ENCODE peak calls at places on chromosomes 6 and 20, in seven cellular contexts. U is NB4, X is SK-N-SH, P is endodermal cell, I is bronchial epithelial cell, C is fibroblast of lung, A is GM23248. R is an unnamed sample.

GRCh38 chr6:52303178-52303577 is 18.6 kb upstream of the MCM3 start:
- DNase-seq in U (no peak), X (no peak), P (no peak), I (no peak), C (no peak), A (no peak), R (no peak)

GRCh38 chr6:35008858-35009257 is 119.8 kb downstream of the ANKS1A start:
- DNase-seq in U (no peak), X (no peak), P (no peak), I (no peak), C (no peak), A (no peak), R (no peak)

GRCh38 chr20:60921021-60921622 is 330.9 kb upstream of the CDH4 start:
- DNase-seq in U (no peak), X (no peak), P (peak), I (no peak), C (peak), A (no peak), R (no peak)

GRCh38 chr6:14149053-14149746 is 31.6 kb downstream of the CD83 start:
- DNase-seq in U (no peak), X (no peak), P (no peak), I (no peak), C (no peak), A (no peak), R (no peak)

GRCh38 chr20:39983183-39983582 is 705.9 kb downstream of the MAFB start:
- DNase-seq in U (no peak), X (no peak), P (no peak), I (peak), C (no peak), A (no peak), R (no peak)

GRCh38 chr6:157017861-157018260 is 240.7 kb downstream of the ARID1B start:
- DNase-seq in U (peak), X (no peak), P (no peak), I (peak), C (no peak), A (peak), R (peak)

GRCh38 chr20:57522380-57522973 is 2.5 kb downstream of the CTCFL start:
- DNase-seq in U (no peak), X (no peak), P (no peak), I (no peak), C (no peak), A (no peak), R (no peak)

GRCh38 chr20:35199696-35200095 is 26.8 kb upstream of the MMP24 start:
- DNase-seq in U (no peak), X (no peak), P (no peak), I (peak), C (peak), A (peak), R (no peak)

GRCh38 chr6:155883741-155884140 is 428.1 kb upstream of the NOX3 start:
- DNase-seq in U (no peak), X (no peak), P (no peak), I (peak), C (peak), A (peak), R (no peak)

GRCh38 chr20:1973921-1974440 is 19.9 kb downstream of the PDYN start:
- DNase-seq in U (no peak), X (no peak), P (peak), I (no peak), C (no peak), A (no peak), R (no peak)

GRCh38 chr6:152685819-152686218 is 11.9 kb upstream of the MYCT1 start:
- DNase-seq in U (no peak), X (no peak), P (no peak), I (no peak), C (no peak), A (no peak), R (no peak)

GRCh38 chr20:64044484-64045247 is 4.8 kb downstream of the SOX18 start:
- DNase-seq in U (no peak), X (no peak), P (peak), I (peak), C (peak), A (peak), R (no peak)

GRCh38 chr6:6004147-6004995 is 2.4 kb downstream of the NRN1 start:
- DNase-seq in U (no peak), X (peak), P (peak), I (no peak), C (no peak), A (peak), R (no peak)

GRCh38 chr20:15387228-15387627 is 1049.8 kb upstream of the FLRT3 start:
- DNase-seq in U (no peak), X (no peak), P (no peak), I (no peak), C (no peak), A (no peak), R (no peak)

GRCh38 chr6:6588064-6588923 is at the start of gene LY86:
- DNase-seq in U (peak), X (no peak), P (no peak), I (no peak), C (no peak), A (no peak), R (no peak)

GRCh38 chr20:7161690-7162089 is 394.2 kb downstream of the BMP2 start:
- DNase-seq in U (peak), X (peak), P (peak), I (peak), C (peak), A (peak), R (no peak)

GRCh38 chr20:37528442-37529213 is 952 bp upstream of the BLCAP start:
- DNase-seq in U (no peak), X (no peak), P (peak), I (peak), C (peak), A (peak), R (no peak)

GRCh38 chr6:51644426-51644825 is 443.0 kb downstream of the PKHD1 start:
- DNase-seq in U (no peak), X (no peak), P (no peak), I (peak), C (peak), A (no peak), R (peak)

GRCh38 chr20:38434310-38434741 is 802 bp downstream of the SNHG17 start:
- DNase-seq in U (peak), X (peak), P (peak), I (no peak), C (peak), A (peak), R (no peak)

GRCh38 chr20:32326507-32326851 is 31.7 kb upstream of the ASXL1 start:
- DNase-seq in U (no peak), X (no peak), P (no peak), I (peak), C (peak), A (no peak), R (no peak)

GRCh38 chr6:129393659-129394058 is 316.3 kb downstream of the ARHGAP18 start:
- DNase-seq in U (peak), X (no peak), P (no peak), I (no peak), C (no peak), A (no peak), R (no peak)

GRCh38 chr6:3392059-3392458 is 64.8 kb downstream of the SLC22A23 start:
- DNase-seq in U (no peak), X (no peak), P (no peak), I (no peak), C (no peak), A (no peak), R (no peak)

GRCh38 chr6:16769131-16769985 is 8.1 kb upstream of the ATXN1 start:
- DNase-seq in U (peak), X (no peak), P (peak), I (peak), C (peak), A (peak), R (no peak)
- H3K4me3 ChIP-seq in U (no peak), X (no peak), P (no peak), I (no peak), C (no peak), A (peak), R (no peak)

GRCh38 chr20:45470262-45470931 is 844 bp downstream of the WFDC2 start:
- DNase-seq in U (peak), X (peak), P (peak), I (no peak), C (peak), A (peak), R (no peak)
- H3K4me3 ChIP-seq in U (peak), X (peak), P (peak), I (peak), C (peak), A (peak), R (peak)

DNA sequence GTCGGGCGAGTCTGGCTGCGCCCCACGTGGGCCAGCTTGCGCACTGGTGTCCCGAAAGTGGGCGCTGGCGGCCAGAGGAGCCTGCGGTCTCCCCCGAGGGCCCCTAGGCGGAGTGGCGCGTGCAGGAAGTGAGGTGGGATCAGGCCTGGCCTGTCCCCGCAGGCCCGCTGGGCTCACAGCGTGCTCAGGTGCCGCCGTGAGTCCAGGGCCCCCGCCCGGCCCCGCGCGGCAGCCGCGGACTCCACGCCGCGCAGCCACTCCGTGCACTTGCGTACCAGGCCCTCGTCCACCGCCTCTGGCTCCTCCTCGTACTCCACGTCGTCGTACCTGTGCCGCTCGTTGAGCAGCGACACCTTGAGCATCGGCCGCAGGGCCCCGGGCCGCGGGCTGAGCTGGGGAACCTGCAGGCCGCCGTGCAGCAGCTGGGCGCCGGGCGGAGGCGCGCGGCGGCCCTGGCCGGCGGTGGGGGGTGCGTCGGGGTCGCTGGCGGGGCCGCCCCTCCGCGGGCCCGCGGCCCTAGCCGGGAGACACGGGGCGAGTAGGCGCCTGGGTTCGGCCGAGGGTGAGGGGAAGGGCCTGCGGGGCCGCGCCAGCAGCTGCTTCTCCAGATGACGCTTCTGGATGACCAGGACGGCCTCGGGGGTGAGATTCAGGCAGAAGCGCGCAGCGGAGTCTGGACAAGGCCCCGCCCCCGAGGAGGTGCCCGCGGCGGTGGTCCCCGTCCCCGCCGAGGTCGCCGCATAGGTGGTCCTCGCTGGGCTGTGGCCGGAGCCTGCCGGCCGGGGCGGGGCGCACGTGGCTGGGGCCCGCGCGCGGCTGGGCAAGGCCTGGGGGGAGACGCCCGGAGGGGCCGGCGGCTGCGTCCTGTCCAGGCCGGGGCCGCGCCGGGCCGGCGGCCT is 861 bp downstream of the PRR18 start:
- DNase-seq in U (no peak), X (peak), P (peak), I (no peak), C (peak), A (peak), R (no peak)
- H3K4me3 ChIP-seq in U (no peak), X (peak), P (no peak), I (peak), C (no peak), A (peak), R (peak)

GRCh38 chr6:137709424-137710281 is 157.4 kb upstream of the TNFAIP3 start:
- DNase-seq in U (no peak), X (no peak), P (no peak), I (peak), C (peak), A (peak), R (no peak)

GRCh38 chr6:137707038-137707589 is 159.9 kb upstream of the TNFAIP3 start:
- DNase-seq in U (no peak), X (no peak), P (no peak), I (no peak), C (no peak), A (no peak), R (no peak)

GRCh38 chr6:137706065-137706422 is 161.0 kb upstream of the TNFAIP3 start:
- DNase-seq in U (no peak), X (no peak), P (no peak), I (no peak), C (no peak), A (no peak), R (no peak)

GRCh38 chr6:137708481-137708880 is 158.6 kb upstream of the TNFAIP3 start:
- DNase-seq in U (no peak), X (no peak), P (no peak), I (no peak), C (no peak), A (no peak), R (no peak)

DNA sequence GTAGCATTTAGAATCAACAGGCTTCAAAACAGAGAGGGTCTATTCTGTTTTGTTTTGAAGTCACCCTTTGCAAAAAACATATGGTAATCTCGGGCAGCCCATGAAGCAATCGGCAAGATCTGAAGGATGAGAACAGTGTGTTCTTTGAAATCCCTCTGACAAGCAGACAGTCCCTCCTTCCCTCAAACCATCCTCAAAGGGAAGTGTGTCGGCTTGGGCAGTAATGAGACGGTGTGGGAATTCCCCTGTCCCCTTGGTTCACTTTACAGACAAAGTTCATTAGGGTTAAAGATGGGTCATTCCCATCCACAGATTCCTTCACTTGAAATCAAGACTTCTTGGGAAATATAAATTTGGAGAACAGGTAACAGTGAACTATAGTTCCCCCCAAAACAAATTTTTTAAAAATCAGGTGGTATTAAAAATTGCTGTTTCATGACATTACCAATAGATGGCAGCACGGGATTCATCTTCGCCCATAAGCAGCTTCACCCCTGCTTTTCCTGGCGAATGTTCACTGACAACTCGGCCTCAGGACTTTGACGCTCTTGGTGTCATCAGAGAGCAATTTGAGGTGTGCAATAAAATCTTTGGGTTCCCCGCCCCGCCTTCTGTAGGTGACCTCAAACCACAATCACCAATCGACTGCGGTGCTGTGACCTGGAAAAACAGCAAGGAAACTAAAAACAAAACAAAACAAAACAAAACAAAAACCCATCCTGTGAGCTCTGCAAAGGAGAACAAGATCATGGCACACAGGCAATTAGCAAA is 159.3 kb upstream of the TNFAIP3 start:
- DNase-seq in U (peak), X (peak), P (peak), I (peak), C (peak), A (peak), R (no peak)
- H3K4me3 ChIP-seq in U (no peak), X (peak), P (no peak), I (no peak), C (no peak), A (peak), R (no peak)

DNA sequence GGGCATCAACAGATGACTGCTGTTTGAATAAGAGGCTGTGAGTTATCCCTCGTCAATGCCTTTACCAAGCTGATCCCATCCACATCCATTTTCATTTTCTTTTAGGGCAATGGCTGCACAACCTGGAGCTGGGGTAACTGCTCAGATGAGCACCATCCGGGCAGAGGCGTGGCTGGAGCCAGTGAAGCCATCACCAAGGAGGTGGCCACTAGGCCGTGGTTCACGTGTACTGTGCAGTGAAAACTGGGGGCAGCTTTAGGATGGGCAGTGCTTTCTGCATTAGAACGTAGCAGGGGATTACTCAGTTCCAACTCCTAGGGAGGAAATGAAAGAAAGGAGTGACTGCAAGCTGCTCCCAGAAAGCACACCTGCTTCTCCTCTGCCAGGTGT is 51.2 kb downstream of the RRBP1 start:
- DNase-seq in U (no peak), X (no peak), P (no peak), I (no peak), C (no peak), A (no peak), R (no peak)
- H3K4me3 ChIP-seq in U (no peak), X (no peak), P (no peak), I (no peak), C (no peak), A (no peak), R (no peak)

GRCh38 chr6:28335040-28335563 is 846 bp downstream of the ZSCAN31 start:
- DNase-seq in U (no peak), X (no peak), P (no peak), I (no peak), C (no peak), A (no peak), R (no peak)
- H3K4me3 ChIP-seq in U (peak), X (peak), P (peak), I (peak), C (peak), A (peak), R (peak)

GRCh38 chr6:154356118-154356517 is 485 bp downstream of the IPCEF1 start:
- DNase-seq in U (peak), X (no peak), P (peak), I (no peak), C (no peak), A (no peak), R (no peak)

GRCh38 chr6:154352898-154353585 is 3.6 kb downstream of the IPCEF1 start:
- DNase-seq in U (no peak), X (no peak), P (peak), I (no peak), C (no peak), A (no peak), R (no peak)

GRCh38 chr6:154358019-154358545 is 1.5 kb upstream of the IPCEF1 start:
- DNase-seq in U (no peak), X (no peak), P (no peak), I (no peak), C (no peak), A (no peak), R (no peak)

GRCh38 chr6:154356690-154357089 is at the start of gene IPCEF1:
- DNase-seq in U (peak), X (no peak), P (peak), I (no peak), C (no peak), A (no peak), R (no peak)

GRCh38 chr6:154354265-154354777 is 2.3 kb downstream of the IPCEF1 start:
- DNase-seq in U (no peak), X (no peak), P (peak), I (no peak), C (no peak), A (no peak), R (no peak)
- H3K4me3 ChIP-seq in U (no peak), X (no peak), P (no peak), I (no peak), C (no peak), A (no peak), R (no peak)

GRCh38 chr6:163665464-163665863 is 250.9 kb downstream of the QKI start:
- DNase-seq in U (no peak), X (no peak), P (no peak), I (no peak), C (no peak), A (no peak), R (no peak)

GRCh38 chr6:163671355-163671754 is 256.8 kb downstream of the QKI start:
- DNase-seq in U (no peak), X (no peak), P (no peak), I (no peak), C (no peak), A (no peak), R (no peak)

GRCh38 chr6:163668061-163668426 is 253.5 kb downstream of the QKI start:
- DNase-seq in U (no peak), X (no peak), P (no peak), I (no peak), C (no peak), A (no peak), R (no peak)

GRCh38 chr6:163670283-163670682 is 255.8 kb downstream of the QKI start:
- DNase-seq in U (no peak), X (peak), P (no peak), I (no peak), C (no peak), A (no peak), R (no peak)

GRCh38 chr6:163667372-163668060 is 253.0 kb downstream of the QKI start:
- DNase-seq in U (peak), X (no peak), P (no peak), I (no peak), C (peak), A (peak), R (no peak)
- H3K4me3 ChIP-seq in U (no peak), X (no peak), P (no peak), I (no peak), C (no peak), A (no peak), R (no peak)

DNA sequence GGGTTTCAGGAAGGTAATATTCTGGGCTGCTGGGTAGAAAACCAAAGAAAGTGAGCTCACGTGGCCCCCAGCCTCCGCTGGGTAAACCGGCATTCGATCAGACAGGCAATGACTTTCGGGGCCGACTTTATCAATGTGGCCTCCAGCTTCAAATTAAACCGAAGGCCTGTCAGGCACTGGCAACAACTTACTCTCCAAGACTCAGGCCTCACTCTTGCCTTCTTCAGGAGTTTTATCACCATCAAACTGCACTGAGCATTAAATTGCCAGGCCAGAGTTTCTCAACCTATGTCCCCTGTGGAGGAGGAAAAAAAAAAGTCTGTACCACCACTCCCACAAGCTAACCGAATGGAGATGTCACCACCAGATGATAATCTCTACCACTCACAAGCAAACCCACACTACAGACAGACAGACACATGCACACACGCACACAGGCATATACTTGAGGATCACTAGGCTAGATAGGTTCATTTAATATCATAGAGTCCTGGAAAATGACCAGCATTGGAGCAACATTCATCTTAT is 1.1 kb upstream of the MBOAT1 start:
- DNase-seq in U (peak), X (no peak), P (no peak), I (no peak), C (no peak), A (peak), R (no peak)
- H3K4me3 ChIP-seq in U (peak), X (peak), P (peak), I (no peak), C (peak), A (peak), R (peak)